ENCODE peak calls at places on chromosomes 6 and 20, in seven cellular contexts. S is GM23338; A is activated naive CD8-positive, alpha-beta T cell treated with anti-CD3 and anti-CD28 coated beads for 36 hours; F is stimulated activated CD4-positive, alpha-beta T cell treated with anti-CD3 and anti-CD28 coated beads, Interleukin-2, amount 100 ng/mL, for 48 hours; L is AG09309; G is GM12891; D is HCEC 1CT. I is an unnamed sample.

GRCh38 chr20:59143326-59143725 is 20.3 kb upstream of the ZNF831 start:
- DNase-seq in F (no peak), A (no peak), L (no peak), S (no peak), D (no peak), G (no peak), I (no peak)

GRCh38 chr6:135073217-135073616 is 18.6 kb upstream of the HBS1L start:
- DNase-seq in S (no peak), G (no peak), D (no peak), A (no peak), L (no peak), F (no peak), I (no peak)

GRCh38 chr20:38127011-38127621 is 38.0 kb downstream of the TGM2 start:
- DNase-seq in L (no peak), A (no peak), F (no peak), G (no peak), D (peak), S (no peak), I (no peak)

GRCh38 chr6:110015206-110015605 is 37.1 kb downstream of the GPR6 start:
- DNase-seq in F (no peak), D (no peak), L (no peak), G (no peak), A (no peak), S (no peak), I (no peak)

GRCh38 chr6:89297695-89298351 is 17.3 kb downstream of the GABRR2 start:
- DNase-seq in A (peak), F (peak), G (peak), L (peak), D (peak), S (no peak), I (peak)

GRCh38 chr6:25749837-25750236 is 4.7 kb upstream of the SLC17A4 start:
- DNase-seq in A (no peak), S (no peak), D (no peak), L (no peak), G (no peak), F (no peak), I (no peak)

GRCh38 chr20:61937146-61937962 is 128.3 kb downstream of the TAF4 start:
- DNase-seq in F (no peak), D (no peak), S (no peak), L (no peak), G (no peak), A (no peak), I (no peak)

GRCh38 chr20:60483371-60483770 is 525.1 kb downstream of the CDH26 start:
- DNase-seq in S (no peak), A (no peak), D (no peak), G (no peak), F (no peak), L (no peak), I (no peak)

GRCh38 chr20:37369846-37370245 is 23.9 kb downstream of the SRC start:
- DNase-seq in G (no peak), D (no peak), F (no peak), A (no peak), S (no peak), L (no peak), I (no peak)

GRCh38 chr20:59307270-59307669 is 6.9 kb downstream of the EDN3 start:
- DNase-seq in A (no peak), L (no peak), S (no peak), F (no peak), D (no peak), G (no peak), I (no peak)

GRCh38 chr6:75301537-75301936 is 16.9 kb upstream of the TMEM30A start:
- DNase-seq in S (no peak), A (no peak), G (no peak), D (no peak), F (no peak), L (no peak), I (no peak)

GRCh38 chr6:25279748-25280616 is 808 bp downstream of the CARMIL1 start:
- DNase-seq in S (peak), G (peak), D (no peak), L (no peak), A (peak), F (peak), I (no peak)

GRCh38 chr6:108492131-108492766 is 68.5 kb upstream of the FOXO3 start:
- DNase-seq in S (peak), A (no peak), L (peak), G (no peak), D (peak), F (no peak), I (no peak)